ENCODE peak calls at places on chromosome 6, in eight cellular contexts. T, M, K, W, R, B, N and U are unnamed samples.

GRCh38 chr6:12635375-12635774 is 81.2 kb upstream of the PHACTR1 start:
- DNase-seq in K (no peak), N (no peak), T (no peak), W (no peak), B (no peak), M (no peak), R (no peak), U (no peak)

GRCh38 chr6:34531580-34532201 is 24.4 kb downstream of the SPDEF start:
- DNase-seq in R (no peak), N (peak; percentile 70), K (peak; percentile 67), B (peak; percentile 67), M (no peak), W (no peak), T (peak; percentile 91), U (peak; percentile 64)

GRCh38 chr6:148144917-148145521 is 197.6 kb upstream of the SASH1 start:
- DNase-seq in R (peak; percentile 81), M (peak; percentile 75), N (no peak), K (peak; percentile 73), T (no peak), B (peak; percentile 60), W (peak; percentile 51), U (peak; percentile 36)

GRCh38 chr6:90175627-90176538 is 120.8 kb downstream of the BACH2 start:
- DNase-seq in M (no peak), T (no peak), B (no peak), W (no peak), N (no peak), R (peak; percentile 75), K (no peak), U (no peak)

GRCh38 chr6:47138046-47138445 is 95.9 kb upstream of the ADGRF1 start:
- DNase-seq in K (peak; percentile 35), W (no peak), B (no peak), T (no peak), N (no peak), M (no peak), R (no peak), U (no peak)

GRCh38 chr6:5115168-5115567 is 30.0 kb downstream of the PPP1R3G start:
- DNase-seq in W (no peak), R (no peak), M (peak; percentile 38), T (no peak), N (no peak), K (peak; percentile 31), B (no peak), U (no peak)

GRCh38 chr6:11096109-11096508 is 2.5 kb downstream of the SMIM13 start:
- DNase-seq in T (no peak), B (no peak), R (no peak), W (no peak), N (no peak), M (peak; percentile 66), K (peak; percentile 80), U (no peak)

GRCh38 chr6:31582230-31582601 is at the start of gene LTB:
- DNase-seq in R (no peak), N (peak; percentile 84), T (no peak), B (no peak), M (no peak), W (peak; percentile 89), K (no peak), U (no peak)

GRCh38 chr6:113172531-113172966 is 684.6 kb upstream of the MARCKS start:
- DNase-seq in B (no peak), N (no peak), T (no peak), M (no peak), K (no peak), R (no peak), W (no peak), U (no peak)

GRCh38 chr6:1604347-1604990 is 5.2 kb upstream of the FOXC1 start:
- DNase-seq in B (peak; percentile 58), W (peak; percentile 81), N (peak; percentile 95), R (peak; percentile 87), K (peak; percentile 36), T (peak; percentile 87), M (peak; percentile 90), U (no peak)

GRCh38 chr6:148382856-148383255 is 40.2 kb downstream of the SASH1 start:
- DNase-seq in B (no peak), T (no peak), M (no peak), K (peak; percentile 20), W (no peak), R (no peak), N (no peak), U (no peak)

GRCh38 chr6:113734886-113735481 is 122.2 kb upstream of the MARCKS start:
- DNase-seq in W (no peak), T (no peak), R (no peak), K (peak; percentile 45), M (no peak), N (no peak), B (no peak), U (no peak)

GRCh38 chr6:144283781-144284473 is 1.2 kb upstream of the UTRN start:
- DNase-seq in T (no peak), B (no peak), W (no peak), M (no peak), R (no peak), K (peak; percentile 44), N (no peak), U (no peak)

GRCh38 chr6:75206338-75207210 is 721 bp upstream of the COL12A1 start:
- DNase-seq in B (peak; percentile 56), R (peak; percentile 67), M (peak; percentile 32), W (no peak), K (no peak), T (peak; percentile 70), N (peak; percentile 74), U (no peak)

GRCh38 chr6:75203721-75204120 is 2.1 kb downstream of the COL12A1 start:
- DNase-seq in B (peak; percentile 34), T (peak; percentile 43), M (no peak), N (no peak), R (no peak), W (no peak), K (peak; percentile 36), U (no peak)

GRCh38 chr6:75205776-75206334 is at the start of gene COL12A1:
- DNase-seq in N (peak; percentile 93), R (peak; percentile 98), M (peak; percentile 87), T (peak; percentile 94), B (peak; percentile 99), W (no peak), K (peak; percentile 100), U (peak; percentile 99)

GRCh38 chr6:75204222-75204958 is 1.5 kb downstream of the COL12A1 start:
- DNase-seq in M (peak; percentile 89), B (peak; percentile 86), T (peak; percentile 89), N (peak; percentile 60), R (peak; percentile 87), W (no peak), K (peak; percentile 96), U (peak; percentile 88)

GRCh38 chr6:75204959-75205775 is 686 bp downstream of the COL12A1 start:
- DNase-seq in R (peak; percentile 84), K (peak; percentile 82), N (peak; percentile 81), M (peak; percentile 55), W (no peak), T (peak; percentile 80), B (peak; percentile 73), U (peak; percentile 47)
- H3K27ac ChIP-seq in R (peak overlapping the region; percentile 87), K (peak overlapping the region; percentile 91), N (peak overlapping the region; percentile 84), M (peak overlapping the region; percentile 66), W (no peak overlapping the region), T (peak overlapping the region; percentile 79), B (peak overlapping the region; percentile 94), U (peak overlapping the region; percentile 99)

DNA sequence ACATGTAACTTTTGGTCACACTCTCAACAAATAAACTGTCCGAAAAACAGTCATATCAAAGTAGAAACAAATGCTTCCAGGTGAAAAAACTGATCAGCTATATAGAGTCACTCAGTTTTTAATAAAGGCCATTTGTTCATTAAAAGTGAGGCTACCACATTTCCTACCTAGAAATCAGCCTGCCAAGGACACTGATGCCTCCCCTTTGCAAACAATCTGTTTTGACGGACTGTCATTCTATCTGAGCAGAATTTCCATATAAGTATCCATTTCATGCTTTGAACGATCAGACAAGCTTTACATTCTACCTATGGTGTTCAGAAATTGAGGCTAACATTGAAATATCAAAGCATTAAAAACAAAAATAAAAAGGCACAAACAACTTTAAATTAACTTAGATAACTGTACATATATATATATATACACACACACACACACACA is 2.9 kb downstream of the CCN2 start:
- DNase-seq in W (no peak), K (peak; percentile 75), B (no peak), N (no peak), M (no peak), T (no peak), R (no peak), U (peak; percentile 43)
- H3K4me3 ChIP-seq in W (no peak overlapping the region), K (peak overlapping the region; percentile 66), B (peak overlapping the region; percentile 72), N (no peak overlapping the region), M (no peak overlapping the region), T (peak overlapping the region; percentile 82), R (peak overlapping the region; percentile 86), U (peak overlapping the region; percentile 98)

DNA sequence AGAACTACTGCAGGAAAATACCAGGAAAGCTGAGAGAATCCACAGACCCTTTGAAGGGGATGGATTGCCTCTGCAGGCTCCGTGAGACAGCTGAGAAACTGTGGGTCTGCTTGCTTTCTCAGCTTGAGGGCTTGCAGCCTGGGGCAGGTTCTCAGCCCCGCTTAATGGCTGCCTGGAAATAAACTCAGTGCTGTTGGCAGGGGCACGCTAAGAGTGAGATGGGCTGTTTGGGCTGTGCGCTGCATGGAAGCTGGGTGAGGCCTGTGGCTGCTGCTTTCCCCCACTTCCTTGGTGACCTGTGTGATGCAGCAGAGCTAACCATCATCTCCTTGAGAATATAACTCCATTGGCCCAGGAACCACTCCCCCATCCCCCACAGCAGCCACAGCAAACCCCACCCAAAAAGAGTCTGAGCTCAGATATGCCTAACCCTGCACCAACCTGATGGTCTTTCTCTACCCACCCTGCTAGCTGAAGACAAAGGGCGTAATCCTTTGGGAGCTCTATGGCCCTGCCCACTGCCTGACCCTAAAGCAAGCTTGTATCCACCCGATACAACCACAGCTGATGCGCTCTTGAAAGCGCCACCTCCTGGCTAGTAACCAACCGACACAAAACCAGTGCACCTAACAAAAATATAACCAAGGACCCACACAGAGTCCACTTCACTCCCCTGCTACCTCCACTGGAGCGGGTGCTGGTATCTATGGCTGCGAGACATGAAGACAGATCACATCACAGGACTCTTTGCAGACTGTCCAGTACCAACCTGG is 800.6 kb upstream of the MAP3K7 start:
- DNase-seq in N (peak; percentile 19), K (no peak), R (no peak), B (no peak), T (no peak), M (no peak), W (no peak), U (no peak)
- TF ChIP-seq CTCF in N (no peak), K (no peak), R (no peak), B (no peak), T (no peak), M (no peak), W (no peak), U (no peak)

DNA sequence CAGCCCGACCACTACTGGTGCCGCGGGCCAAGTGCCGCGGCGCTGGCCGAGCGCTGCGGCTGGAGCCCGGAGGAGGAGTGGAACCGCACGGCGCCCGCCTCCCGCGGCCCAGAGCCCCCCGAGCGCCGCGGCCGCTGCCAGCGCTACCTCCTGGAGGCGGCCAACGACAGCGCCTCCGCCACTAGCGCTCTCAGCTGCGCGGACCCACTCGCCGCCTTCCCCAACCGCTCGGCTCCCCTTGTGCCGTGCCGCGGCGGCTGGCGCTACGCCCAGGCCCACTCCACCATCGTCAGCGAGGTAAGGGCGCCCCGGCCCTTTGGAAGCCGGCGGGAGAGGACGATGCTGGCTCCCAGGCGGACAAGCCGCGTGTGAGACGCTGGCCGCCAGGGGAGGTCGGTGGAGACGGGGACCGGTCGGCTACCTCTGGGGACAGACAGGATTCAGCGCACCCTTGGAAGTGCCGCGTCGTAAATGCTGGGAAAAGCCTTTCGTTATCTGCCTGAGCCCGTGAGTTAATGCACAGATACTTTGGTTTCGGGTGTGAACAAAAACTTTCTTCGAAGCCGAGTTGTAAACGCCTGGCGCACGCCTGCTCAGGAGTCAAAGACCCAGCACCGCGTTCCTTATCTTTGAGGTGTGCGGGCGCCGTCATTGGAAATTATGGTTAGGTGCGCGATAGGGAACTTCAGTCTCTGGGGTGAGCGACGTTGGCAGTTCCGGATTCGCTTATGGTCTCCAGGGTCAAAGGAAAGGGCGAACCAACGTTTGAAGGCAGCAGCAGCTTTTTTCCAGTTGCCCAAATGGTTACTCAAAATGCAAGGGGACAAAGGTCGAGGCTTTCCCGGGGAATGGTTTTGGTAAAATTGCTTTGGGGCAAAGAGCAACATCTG is 619 bp downstream of the SLC22A3 start:
- DNase-seq in K (no peak), M (peak; percentile 60), B (peak; percentile 45), R (no peak), T (no peak), N (peak; percentile 81), W (no peak), U (no peak)
- H3K27ac ChIP-seq in K (no peak overlapping the region), M (peak overlapping the region; percentile 87), B (peak overlapping the region; percentile 62), R (peak overlapping the region; percentile 91), T (peak overlapping the region; percentile 37), N (peak overlapping the region; percentile 44), W (no peak overlapping the region), U (no peak overlapping the region)